ENCODE peak calls at places on chromosome 13, in four cellular contexts. N is Caco-2, U is esophagus muscularis mucosa, R is foreskin fibroblast. B is an unnamed sample.

GRCh38 chr13:27463500-27463899 is 13.1 kb upstream of the MTIF3 start:
- DNase-seq in N (no peak), U (no peak), R (no peak), B (no peak)

GRCh38 chr13:48580886-48581285 is 48.0 kb upstream of the RCBTB2 start:
- DNase-seq in R (no peak), N (no peak), U (peak; percentile 45), B (no peak)

GRCh38 chr13:100872761-100873160 is 198.2 kb upstream of the TMTC4 start:
- DNase-seq in N (no peak), R (peak; percentile 31), U (no peak), B (no peak)

GRCh38 chr13:29551214-29551613 is 44.3 kb downstream of the SLC7A1 start:
- DNase-seq in R (peak; percentile 21), U (no peak), N (no peak), B (no peak)

GRCh38 chr13:114148521-114148855 is 16.1 kb upstream of the RASA3 start:
- DNase-seq in U (no peak), R (no peak), N (no peak), B (no peak)

GRCh38 chr13:44498969-44499368 is 77.2 kb downstream of the TSC22D1 start:
- DNase-seq in R (no peak), U (no peak), N (no peak), B (no peak)

GRCh38 chr13:20993661-20994440 is 67.5 kb downstream of the LATS2 start:
- DNase-seq in R (peak; percentile 53), U (no peak), N (no peak), B (peak; percentile 31)

GRCh38 chr13:33678906-33679657 is 138.9 kb upstream of the RFC3 start:
- DNase-seq in N (peak; percentile 77), U (no peak), R (no peak), B (no peak)

GRCh38 chr13:40983269-40983668 is 35.8 kb downstream of the ELF1 start:
- DNase-seq in R (no peak), U (no peak), N (no peak), B (no peak)

GRCh38 chr13:52010890-52011689 is at the start of gene ATP7B:
- DNase-seq in N (peak; percentile 56), U (no peak), R (peak; percentile 39), B (no peak)

GRCh38 chr13:20714563-20715339 is 11.3 kb downstream of the IL17D start:
- DNase-seq in U (no peak), R (peak; percentile 71), N (no peak), B (no peak)

GRCh38 chr13:54733639-54734038 is 1705.0 kb downstream of the OLFM4 start:
- DNase-seq in N (peak; percentile 32), R (no peak), U (no peak), B (no peak)

GRCh38 chr13:100818706-100819105 is 144.1 kb upstream of the TMTC4 start:
- DNase-seq in R (no peak), U (no peak), N (no peak), B (no peak)

GRCh38 chr13:114057131-114058050 is 75.0 kb downstream of the RASA3 start:
- DNase-seq in U (no peak), N (no peak), R (peak; percentile 28), B (no peak)

DNA sequence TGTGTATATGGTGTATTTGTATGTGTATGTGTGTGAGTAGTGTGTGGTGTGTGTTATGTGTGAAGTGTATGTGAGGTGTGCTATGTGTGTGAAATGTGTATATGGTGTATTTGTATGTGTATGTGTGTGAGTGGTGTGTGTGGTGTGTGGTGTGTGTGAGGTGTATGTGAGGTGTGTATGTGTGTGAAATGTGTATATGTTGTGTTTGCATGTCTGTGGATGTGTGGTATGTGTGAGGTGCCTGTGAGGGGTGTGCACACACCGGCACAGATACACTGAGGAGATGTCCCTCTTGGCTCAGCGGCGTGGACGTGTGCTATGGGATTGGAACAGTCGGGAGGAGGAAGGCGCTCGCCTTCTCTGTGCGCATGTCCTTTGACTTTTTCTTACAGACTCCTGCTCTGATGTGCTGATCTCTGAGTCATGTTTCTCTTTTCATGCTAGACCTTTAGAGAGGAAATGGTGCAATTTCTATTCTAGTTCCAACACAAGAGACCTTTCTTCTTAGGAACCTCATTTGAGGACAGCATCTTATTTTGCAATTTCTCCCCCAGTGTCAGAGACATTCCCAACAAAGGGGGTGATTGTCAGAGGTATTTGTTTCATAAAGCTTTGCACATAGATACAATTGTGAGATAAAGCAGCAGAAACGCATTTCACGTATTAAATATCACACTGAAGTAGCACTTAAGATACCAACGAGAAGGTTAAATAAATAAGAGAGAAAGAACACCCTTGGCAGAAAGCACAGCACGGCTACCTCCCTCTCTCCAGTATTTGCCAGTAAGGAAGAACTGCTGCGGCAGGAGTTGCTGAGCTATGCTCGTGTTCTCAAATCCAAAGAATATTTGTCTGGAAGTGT is 11.3 kb upstream of the TNFRSF19 start:
- DNase-seq in U (no peak), N (no peak), R (peak; percentile 90), B (peak; percentile 75)
- H3K4me3 ChIP-seq in U (peak overlapping the region; percentile 26), N (no peak overlapping the region), R (peak overlapping the region; percentile 42), B (peak overlapping the region; percentile 42)

DNA sequence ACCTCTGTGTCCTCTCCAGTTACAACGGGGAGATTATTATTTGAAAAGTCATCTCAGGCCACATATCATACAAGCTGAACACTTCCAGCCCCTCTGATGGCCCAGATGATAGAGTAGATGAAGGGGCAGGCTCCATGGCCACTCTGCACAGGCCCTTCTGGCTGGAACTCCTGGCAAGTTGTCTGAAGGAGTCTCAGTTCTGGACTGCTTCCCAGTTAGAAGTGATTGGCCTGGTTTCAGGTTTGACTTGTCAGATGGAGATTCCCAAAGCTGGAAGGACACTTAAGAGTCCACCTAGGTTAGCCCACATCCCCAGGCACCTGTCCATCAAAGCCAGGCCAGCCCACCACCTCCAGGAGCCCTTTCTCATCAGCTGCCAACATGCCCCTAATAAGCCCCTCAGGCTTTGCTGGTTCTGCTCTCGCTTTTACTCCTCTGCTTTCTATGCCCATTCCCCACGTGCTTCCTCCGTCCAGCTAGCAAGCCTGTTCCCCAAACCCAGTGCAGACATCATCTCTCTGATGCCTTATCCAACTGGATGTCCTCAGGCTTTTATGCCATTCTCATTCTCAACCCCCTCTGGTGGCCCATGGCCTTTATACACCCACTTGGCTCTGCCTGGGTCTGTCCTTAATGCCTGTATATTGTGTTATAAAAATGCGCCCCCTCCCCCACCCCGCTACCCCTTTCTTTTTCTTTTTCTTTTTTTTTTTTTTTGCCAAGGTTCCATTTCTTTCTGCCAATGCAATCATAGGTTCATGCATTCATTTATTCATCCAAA is 56.5 kb downstream of the HSPH1 start:
- DNase-seq in N (no peak), R (peak; percentile 19), U (no peak), B (no peak)
- TF ChIP-seq CTCF in N (peak; percentile 11), R (no peak), U (no peak), B (no peak)

DNA sequence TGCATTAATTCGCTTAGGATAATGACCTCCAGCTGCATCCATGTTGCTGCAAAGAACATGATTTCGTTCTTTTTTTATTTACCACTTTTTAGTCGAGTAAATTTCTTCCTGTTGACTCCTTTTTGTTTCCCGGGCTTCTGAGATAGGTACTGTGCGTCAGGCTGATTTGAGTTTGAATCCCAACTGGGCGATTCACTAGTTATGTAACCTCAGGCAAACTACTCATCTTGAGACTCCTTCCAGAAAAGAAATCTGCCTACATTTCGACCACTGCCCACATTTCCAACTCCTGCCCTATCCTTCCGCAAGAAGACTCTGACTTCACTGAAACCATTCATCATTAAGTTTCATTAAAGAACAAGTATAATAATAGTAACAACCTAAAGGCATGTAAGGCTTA is 8.2 kb downstream of the SCEL start:
- DNase-seq in U (peak; percentile 17), R (no peak), N (no peak), B (no peak)
- H3K4me3 ChIP-seq in U (no peak overlapping the region), R (no peak overlapping the region), N (no peak overlapping the region), B (no peak overlapping the region)

DNA sequence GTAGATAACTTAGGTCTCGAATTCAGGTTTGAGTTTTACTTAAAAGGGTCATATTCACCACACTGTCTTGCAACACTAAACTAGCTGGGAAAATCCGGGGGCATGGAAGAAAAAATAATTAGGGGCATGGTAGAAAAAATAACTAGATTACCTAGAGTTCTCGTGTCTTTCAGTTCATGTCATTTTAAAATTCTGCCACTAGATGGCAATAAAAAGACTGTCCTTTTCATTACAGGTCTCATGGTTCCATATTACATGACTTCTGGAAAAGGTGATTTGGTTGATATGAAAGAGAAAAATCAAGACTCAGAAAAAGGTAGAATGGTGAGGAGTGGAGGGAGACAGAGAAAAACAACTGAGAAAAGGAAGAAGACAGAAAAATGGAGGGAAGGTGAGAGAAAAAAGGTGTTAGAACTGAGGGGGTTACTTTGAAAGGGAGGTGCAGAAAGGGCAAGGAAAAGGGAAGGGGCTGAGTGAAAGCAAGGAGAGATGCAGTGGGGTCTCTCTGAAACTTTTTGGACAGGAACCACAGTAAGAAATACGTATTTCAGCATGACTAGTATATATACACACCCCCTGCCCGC is 299.0 kb downstream of the KLF12 start:
- DNase-seq in U (no peak), R (peak; percentile 64), N (peak; percentile 37), B (no peak)
- TF ChIP-seq CTCF in U (peak; percentile 73), R (peak; percentile 37), N (peak; percentile 42), B (peak; percentile 17)

GRCh38 chr13:30864352-30865130 is 41.5 kb upstream of the MEDAG start:
- DNase-seq in R (peak; percentile 83), U (no peak), N (no peak), B (peak; percentile 94)

GRCh38 chr13:30861836-30862467 is 44.1 kb upstream of the MEDAG start:
- DNase-seq in U (no peak), R (no peak), N (no peak), B (no peak)

GRCh38 chr13:30863796-30864195 is 42.3 kb upstream of the MEDAG start:
- DNase-seq in N (no peak), R (no peak), U (no peak), B (no peak)

GRCh38 chr13:30862707-30863106 is 43.4 kb upstream of the MEDAG start:
- DNase-seq in N (no peak), R (peak; percentile 33), U (no peak), B (no peak)

GRCh38 chr13:30863231-30863630 is 42.8 kb upstream of the MEDAG start:
- DNase-seq in U (no peak), N (no peak), R (no peak), B (no peak)
- H3K4me3 ChIP-seq in U (no peak overlapping the region), N (no peak overlapping the region), R (no peak overlapping the region), B (no peak overlapping the region)

B was measured in AG04449.